ENCODE peak calls at places on chromosomes 3 and 15, in seven cellular contexts. M is stimulated activated CD4-positive, alpha-beta T cell treated with anti-CD3 and anti-CD28 coated beads, Interleukin-15, amount 100 ng/mL, for 1 hour; O is pons; D is Daoy; F is psoas muscle; Q is type B pancreatic cell; I is activated T-helper 1 cell treated with Interleukin-2 at 50 U/mL for 16 hours. A is an unnamed sample.

GRCh38 chr3:159923961-159924360 is 64.7 kb upstream of the IL12A start:
- DNase-seq in M (no peak), O (peak), D (no peak), F (no peak), Q (no peak), I (no peak), A (no peak)

GRCh38 chr3:47485812-47486211 is 10.1 kb upstream of the SCAP start:
- DNase-seq in M (no peak), O (no peak), D (no peak), F (no peak), Q (no peak), I (no peak), A (no peak)

GRCh38 chr3:196684548-196685407 is 27.3 kb downstream of the CEP19 start:
- DNase-seq in M (peak), O (peak), D (peak), F (no peak), Q (no peak), I (peak), A (peak)

GRCh38 chr3:173993299-173993698 is 595.8 kb downstream of the NLGN1 start:
- DNase-seq in M (no peak), O (peak), D (peak), F (no peak), Q (no peak), I (no peak), A (peak)

GRCh38 chr15:80468776-80469175 is 64.6 kb downstream of the ARNT2 start:
- DNase-seq in M (no peak), O (no peak), D (no peak), F (no peak), Q (no peak), I (no peak), A (no peak)

GRCh38 chr3:105842943-105843342 is 25.9 kb downstream of the CBLB start:
- DNase-seq in M (no peak), O (no peak), D (no peak), F (no peak), Q (no peak), I (no peak), A (no peak)

GRCh38 chr3:12932347-12932746 is 91.0 kb upstream of the RPL32 start:
- DNase-seq in M (no peak), O (no peak), D (no peak), F (peak), Q (no peak), I (no peak), A (no peak)

GRCh38 chr3:152834354-152835310 is at the start of gene P2RY1:
- DNase-seq in M (no peak), O (peak), D (peak), F (peak), Q (peak), I (no peak), A (no peak)

GRCh38 chr15:89946681-89947313 is 34.0 kb upstream of the ARPIN start:
- DNase-seq in M (no peak), O (no peak), D (no peak), F (no peak), Q (no peak), I (no peak), A (no peak)

GRCh38 chr3:58564456-58565160 is 12.6 kb downstream of the FAM107A start:
- DNase-seq in M (no peak), O (no peak), D (peak), F (no peak), Q (peak), I (no peak), A (peak)

GRCh38 chr3:115615001-115615447 is 8.3 kb upstream of the GAP43 start:
- DNase-seq in M (no peak), O (no peak), D (peak), F (no peak), Q (no peak), I (no peak), A (peak)

GRCh38 chr3:128488995-128489859 is 3.8 kb downstream of the GATA2 start:
- DNase-seq in M (no peak), O (no peak), D (peak), F (no peak), Q (no peak), I (no peak), A (peak)

GRCh38 chr3:59425371-59425770 is 375.5 kb upstream of the CFAP20DC start:
- DNase-seq in M (no peak), O (no peak), D (peak), F (no peak), Q (no peak), I (no peak), A (peak)

GRCh38 chr3:127456471-127457093 is 134.0 kb downstream of the TPRA1 start:
- DNase-seq in M (no peak), O (no peak), D (peak), F (peak), Q (no peak), I (no peak), A (no peak)

GRCh38 chr15:70159397-70160009 is 61.8 kb upstream of the TLE3 start:
- DNase-seq in M (no peak), O (no peak), D (no peak), F (peak), Q (no peak), I (no peak), A (no peak)

GRCh38 chr3:17995769-17996168 is 253.3 kb upstream of the TBC1D5 start:
- DNase-seq in M (no peak), O (no peak), D (no peak), F (no peak), Q (no peak), I (no peak), A (no peak)

GRCh38 chr15:47857384-47858168 is 140.3 kb downstream of the SEMA6D start:
- DNase-seq in M (no peak), O (no peak), D (no peak), F (no peak), Q (no peak), I (no peak), A (no peak)

GRCh38 chr3:127124135-127124534 is 68.8 kb upstream of the PRR23E start:
- DNase-seq in M (no peak), O (no peak), D (no peak), F (no peak), Q (no peak), I (no peak), A (no peak)

GRCh38 chr3:71684752-71685151 is 40.5 kb downstream of the EIF4E3 start:
- DNase-seq in M (no peak), O (peak), D (peak), F (no peak), Q (no peak), I (no peak), A (no peak)

GRCh38 chr15:23759964-23760363 is 72.9 kb upstream of the NDN start:
- DNase-seq in M (no peak), O (no peak), D (peak), F (no peak), Q (no peak), I (no peak), A (no peak)

GRCh38 chr3:163924600-163924999 is 1153.7 kb downstream of the SI start:
- DNase-seq in M (no peak), O (no peak), D (no peak), F (no peak), Q (no peak), I (no peak), A (no peak)

GRCh38 chr3:140576444-140576843 is 101.4 kb upstream of the TRIM42 start:
- DNase-seq in M (no peak), O (no peak), D (no peak), F (no peak), Q (no peak), I (no peak), A (no peak)

GRCh38 chr15:62732078-62732477 is 310.5 kb upstream of the TPM1 start:
- DNase-seq in M (no peak), O (no peak), D (no peak), F (no peak), Q (no peak), I (no peak), A (no peak)

GRCh38 chr3:57951106-57951882 is 56.9 kb upstream of the FLNB start:
- DNase-seq in M (no peak), O (peak), D (peak), F (peak), Q (no peak), I (no peak), A (peak)

GRCh38 chr15:63003836-63004610 is 38.5 kb upstream of the TPM1 start:
- DNase-seq in M (no peak), O (no peak), D (no peak), F (peak), Q (no peak), I (no peak), A (no peak)

GRCh38 chr3:42504334-42505202 is 2.1 kb downstream of the VIPR1 start:
- DNase-seq in M (no peak), O (no peak), D (no peak), F (peak), Q (peak), I (no peak), A (no peak)